ENCODE peak calls at places on chromosomes 1 and 21, in eight cellular contexts. Q, P, H, T, L, V, A and S are unnamed samples.

GRCh38 chr1:164907666-164908065 is 348.7 kb downstream of the PBX1 start:
- DNase-seq in A (no peak), P (no peak), V (no peak), L (no peak), Q (no peak), H (peak; percentile 1), T (no peak), S (no peak)

GRCh38 chr1:209768354-209768774 is 12.5 kb downstream of the TRAF3IP3 start:
- DNase-seq in L (no peak), V (no peak), A (no peak), P (peak; percentile 64), H (no peak), Q (no peak), T (no peak), S (no peak)

GRCh38 chr1:247415423-247416361 is at the start of gene NLRP3:
- DNase-seq in A (peak; percentile 1), P (peak; percentile 24), Q (no peak), V (peak; percentile 4), T (no peak), L (no peak), H (no peak), S (peak; percentile 16)

GRCh38 chr21:40383951-40384350 is 463.0 kb downstream of the DSCAM start:
- DNase-seq in A (no peak), Q (no peak), L (no peak), V (no peak), P (no peak), H (no peak), T (no peak), S (no peak)

GRCh38 chr1:160637821-160638539 is 8.9 kb downstream of the SLAMF1 start:
- DNase-seq in H (no peak), L (no peak), P (no peak), Q (no peak), A (peak; percentile 2), T (no peak), V (no peak), S (no peak)

GRCh38 chr1:228394571-228395394 is 11.9 kb downstream of the TRIM11 start:
- DNase-seq in L (no peak), H (no peak), V (no peak), T (no peak), Q (peak; percentile 74), P (no peak), A (no peak), S (no peak)

GRCh38 chr1:179016694-179017382 is 8.9 kb upstream of the FAM20B start:
- DNase-seq in A (peak; percentile 94), V (no peak), L (no peak), H (peak; percentile 90), P (no peak), Q (peak; percentile 89), T (peak; percentile 87), S (peak; percentile 99)

GRCh38 chr1:32828341-32828740 is 10.9 kb downstream of the S100PBP start:
- DNase-seq in Q (no peak), V (no peak), P (no peak), L (no peak), A (no peak), T (peak; percentile 9), H (no peak), S (peak; percentile 35)